ENCODE peak calls at places on chromosome 19, in ten cellular contexts. Y, Q, D, O, S, G, Z, N, M and A are unnamed samples.

GRCh38 chr19:54173951-54174817 is 1.2 kb upstream of the TMC4 start:
- DNase-seq in Y (no peak), Q (no peak), D (no peak), O (no peak), S (no peak), G (no peak), Z (no peak), N (no peak), M (no peak), A (no peak)

GRCh38 chr19:39411006-39411831 is 1.2 kb upstream of the PLEKHG2 start:
- DNase-seq in Y (peak; percentile 55), Q (no peak), D (no peak), O (peak; percentile 74), S (no peak), G (no peak), Z (no peak), N (peak; percentile 60), M (peak; percentile 65), A (no peak)

GRCh38 chr19:10193666-10194499 is 870 bp downstream of the DNMT1 start:
- DNase-seq in Y (no peak), Q (peak; percentile 70), D (peak; percentile 53), O (no peak), S (no peak), G (no peak), Z (no peak), N (peak; percentile 64), M (no peak), A (peak; percentile 17)

GRCh38 chr19:10774893-10775292 is 57.0 kb downstream of the DNM2 start:
- DNase-seq in Y (no peak), Q (no peak), D (no peak), O (no peak), S (no peak), G (no peak), Z (no peak), N (no peak), M (no peak), A (no peak)

GRCh38 chr19:35740423-35741215 is 1.6 kb downstream of the IGFLR1 start:
- DNase-seq in Y (peak; percentile 99), Q (peak; percentile 94), D (peak; percentile 97), O (peak; percentile 99), S (peak; percentile 98), G (peak; percentile 51), Z (peak; percentile 98), N (peak; percentile 95), M (peak; percentile 99), A (peak; percentile 99)

GRCh38 chr19:28737021-28737525 is 475.9 kb downstream of the UQCRFS1 start:
- DNase-seq in Y (no peak), Q (peak; percentile 79), D (peak; percentile 53), O (no peak), S (no peak), G (peak; percentile 3), Z (no peak), N (peak; percentile 33), M (no peak), A (no peak)

GRCh38 chr19:10780368-10780767 is 55.6 kb downstream of the TMED1 start:
- DNase-seq in Y (peak; percentile 79), Q (peak; percentile 92), D (no peak), O (peak; percentile 40), S (no peak), G (no peak), Z (no peak), N (peak; percentile 92), M (no peak), A (peak; percentile 35)

GRCh38 chr19:1167687-1168561 is 6.1 kb downstream of the SBNO2 start:
- DNase-seq in Y (no peak), Q (no peak), D (no peak), O (peak; percentile 6), S (no peak), G (no peak), Z (no peak), N (no peak), M (peak; percentile 51), A (peak; percentile 48)

GRCh38 chr19:48490980-48491792 is 20.4 kb downstream of the LMTK3 start:
- DNase-seq in Y (no peak), Q (no peak), D (peak; percentile 80), O (peak; percentile 54), S (no peak), G (no peak), Z (no peak), N (peak; percentile 87), M (peak; percentile 65), A (no peak)

GRCh38 chr19:20247016-20247683 is 80.1 kb downstream of the ZNF486 start:
- DNase-seq in Y (no peak), Q (peak; percentile 1), D (peak; percentile 77), O (peak; percentile 59), S (peak; percentile 35), G (no peak), Z (peak; percentile 14), N (peak; percentile 48), M (peak; percentile 79), A (peak; percentile 72)

GRCh38 chr19:39446365-39447084 is 1.1 kb downstream of the SUPT5H start:
- DNase-seq in Y (no peak), Q (no peak), D (no peak), O (no peak), S (no peak), G (no peak), Z (no peak), N (no peak), M (no peak), A (no peak)

GRCh38 chr19:47186337-47187022 is 44.5 kb downstream of the BBC3 start:
- DNase-seq in Y (no peak), Q (no peak), D (no peak), O (no peak), S (no peak), G (no peak), Z (no peak), N (no peak), M (no peak), A (no peak)

GRCh38 chr19:40089462-40089861 is 1.3 kb downstream of the ZNF780A start:
- DNase-seq in Y (no peak), Q (peak; percentile 88), D (peak; percentile 3), O (no peak), S (no peak), G (no peak), Z (no peak), N (no peak), M (no peak), A (no peak)

GRCh38 chr19:42857544-42857867 is 22.0 kb downstream of the PSG1 start:
- DNase-seq in Y (no peak), Q (no peak), D (no peak), O (no peak), S (no peak), G (no peak), Z (no peak), N (no peak), M (no peak), A (no peak)
- TF ChIP-seq CTCF in Y (peak; percentile 26), Q (no peak), D (peak; percentile 57), O (no peak), S (no peak), G (no peak), Z (no peak), N (no peak), M (no peak), A (no peak)

GRCh38 chr19:6393074-6393981 is at the start of gene GTF2F1:
- DNase-seq in Y (peak; percentile 96), Q (peak; percentile 96), D (peak; percentile 96), O (peak; percentile 90), S (peak; percentile 96), G (peak; percentile 63), Z (peak; percentile 93), N (peak; percentile 90), M (peak; percentile 99), A (peak; percentile 97)
- TF ChIP-seq CTCF in Y (no peak), Q (peak; percentile 29), D (peak; percentile 50), O (no peak), S (no peak), G (peak; percentile 20), Z (no peak), N (no peak), M (peak; percentile 53), A (no peak)

GRCh38 chr19:5447700-5448311 is 7.4 kb upstream of the ZNRF4 start:
- DNase-seq in Y (no peak), Q (no peak), D (no peak), O (no peak), S (no peak), G (no peak), Z (no peak), N (no peak), M (no peak), A (no peak)

GRCh38 chr19:5444431-5444830 is 10.8 kb upstream of the ZNRF4 start:
- DNase-seq in Y (no peak), Q (no peak), D (no peak), O (no peak), S (no peak), G (no peak), Z (no peak), N (no peak), M (no peak), A (no peak)

GRCh38 chr19:5443723-5444122 is 11.5 kb upstream of the ZNRF4 start:
- DNase-seq in Y (no peak), Q (no peak), D (no peak), O (no peak), S (no peak), G (no peak), Z (no peak), N (no peak), M (no peak), A (no peak)

GRCh38 chr19:5445071-5445470 is 10.1 kb upstream of the ZNRF4 start:
- DNase-seq in Y (no peak), Q (no peak), D (no peak), O (no peak), S (no peak), G (no peak), Z (no peak), N (no peak), M (no peak), A (no peak)

DNA sequence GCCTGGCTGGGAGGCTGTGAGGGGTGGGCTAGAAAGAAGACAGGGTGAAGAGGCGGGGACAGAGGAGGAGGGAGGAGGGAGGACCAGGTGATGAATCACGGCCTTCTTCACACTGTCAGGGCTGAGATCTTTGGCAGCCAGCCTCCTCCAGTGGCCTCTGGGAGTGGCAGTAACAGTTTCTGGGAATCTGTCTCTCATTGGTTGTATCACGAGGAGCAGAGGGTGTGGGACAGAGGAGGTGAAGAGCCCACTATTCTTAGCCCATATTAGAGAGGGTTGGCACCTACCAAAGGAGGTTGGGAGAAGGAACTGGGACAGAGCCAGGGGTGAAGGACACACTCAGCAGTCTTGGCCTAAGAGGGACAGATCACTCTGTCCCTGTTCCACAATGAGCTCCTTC is 9.6 kb upstream of the ZNRF4 start:
- DNase-seq in Y (no peak), Q (no peak), D (no peak), O (no peak), S (no peak), G (no peak), Z (no peak), N (no peak), M (no peak), A (no peak)
- TF ChIP-seq CTCF in Y (no peak), Q (no peak), D (no peak), O (no peak), S (no peak), G (no peak), Z (no peak), N (no peak), M (no peak), A (no peak)

GRCh38 chr19:44512326-44513298 is 12.3 kb upstream of the ZNF180 start:
- DNase-seq in Y (no peak), Q (peak; percentile 68), D (peak; percentile 31), O (no peak), S (no peak), G (no peak), Z (peak; percentile 59), N (peak; percentile 53), M (no peak), A (peak; percentile 74)
- TF ChIP-seq CTCF in Y (peak; percentile 25), Q (peak; percentile 59), D (peak; percentile 75), O (no peak), S (no peak), G (peak; percentile 54), Z (peak; percentile 64), N (peak; percentile 56), M (no peak), A (peak; percentile 51)